ENCODE peak calls at places on chromosomes 1 and 21, in eight cellular contexts. X is lower lobe of right lung; C is renal cortical epithelial cell; F is RWPE1; H is spleen; E is activated naive CD4-positive, alpha-beta T cell; S is NCI-H2171; B is HTR-8/SVneo. L is an unnamed sample.
A peak's percentile ranks its signal among the peaks of the same experiment; 100 is the strongest.

GRCh38 chr1:229121845-229122436 is 149.0 kb upstream of the RAB4A start:
- DNase-seq in B (no peak), H (no peak), C (no peak), S (peak; percentile 37), F (no peak), X (no peak), E (no peak), L (no peak)

GRCh38 chr1:185499986-185500626 is 183.1 kb upstream of the IVNS1ABP start:
- DNase-seq in S (no peak), X (no peak), E (no peak), C (peak; percentile 94), F (peak; percentile 10), H (no peak), B (peak; percentile 28), L (no peak)

GRCh38 chr1:118821801-118822200 is 166.3 kb downstream of the TBX15 start:
- DNase-seq in B (no peak), F (no peak), C (peak; percentile 21), X (no peak), E (no peak), H (no peak), S (no peak), L (no peak)

GRCh38 chr1:197924516-197925123 is 7.4 kb downstream of the LHX9 start:
- DNase-seq in X (no peak), H (no peak), C (peak; percentile 63), F (peak; percentile 82), S (peak; percentile 26), B (peak; percentile 58), E (no peak), L (peak; percentile 56)

GRCh38 chr21:36188081-36188681 is 31.6 kb downstream of the DOP1B start:
- DNase-seq in X (peak; percentile 60), B (no peak), H (peak; percentile 40), F (no peak), E (no peak), S (no peak), C (no peak), L (no peak)

GRCh38 chr1:220879090-220879508 is at the start of gene HLX:
- DNase-seq in E (no peak), B (peak; percentile 97), X (peak; percentile 91), C (peak; percentile 35), S (no peak), F (peak; percentile 93), H (peak; percentile 97), L (peak; percentile 60)

GRCh38 chr1:24751833-24752232 is 6.6 kb downstream of the CLIC4 start:
- DNase-seq in F (no peak), C (no peak), X (no peak), B (no peak), S (no peak), H (no peak), E (no peak), L (no peak)

GRCh38 chr1:104746994-104747393 is 997.3 kb downstream of the AMY1C start:
- DNase-seq in E (no peak), S (no peak), B (no peak), X (no peak), F (no peak), C (no peak), H (no peak), L (no peak)

GRCh38 chr1:230025686-230026085 is 41.4 kb upstream of the GALNT2 start:
- DNase-seq in S (no peak), E (no peak), B (no peak), X (no peak), H (no peak), C (no peak), F (no peak), L (no peak)

GRCh38 chr1:16091296-16091695 is 17.8 kb upstream of the FAM131C start:
- DNase-seq in F (peak; percentile 84), S (no peak), H (no peak), E (no peak), X (no peak), B (no peak), C (no peak), L (no peak)

GRCh38 chr1:40736085-40736531 is 44.6 kb downstream of the NFYC start:
- DNase-seq in E (no peak), C (peak; percentile 89), S (no peak), B (peak; percentile 26), X (no peak), F (peak; percentile 22), H (no peak), L (no peak)

GRCh38 chr21:31772674-31773555 is 41.0 kb upstream of the SCAF4 start:
- DNase-seq in E (no peak), H (no peak), F (no peak), C (no peak), S (no peak), B (no peak), X (no peak), L (peak; percentile 42)

GRCh38 chr21:28776251-28776650 is 216.4 kb downstream of the LTN1 start:
- DNase-seq in B (no peak), C (peak; percentile 86), E (no peak), F (no peak), X (no peak), S (no peak), H (no peak), L (no peak)

L was measured in NCI-H524.